ENCODE peak calls at places on chromosomes 12 and 14, in four cellular contexts. One of them, this sample, is unnamed.

GRCh38 chr12:124679533-124680371 is 112.3 kb upstream of the NCOR2 start:
- DNase-seq in left lung: peak; percentile 79
- DNase-seq in upper lobe of right lung: no peak
- DNase-seq in psoas muscle: peak; percentile 49
- DNase-seq in this sample: peak; percentile 67

GRCh38 chr12:9240776-9241175 is 32.6 kb upstream of the PZP start:
- DNase-seq in psoas muscle: no peak
- DNase-seq in left lung: no peak
- DNase-seq in upper lobe of right lung: no peak
- DNase-seq in this sample: no peak

GRCh38 chr14:75426332-75427125 is 1.3 kb upstream of the JDP2 start:
- DNase-seq in psoas muscle: no peak
- DNase-seq in upper lobe of right lung: no peak
- DNase-seq in left lung: no peak
- DNase-seq in this sample: no peak

GRCh38 chr14:103892247-103892646 is 36.0 kb upstream of the TDRD9 start:
- DNase-seq in upper lobe of right lung: no peak
- DNase-seq in left lung: no peak
- DNase-seq in psoas muscle: no peak
- DNase-seq in this sample: no peak

GRCh38 chr14:24863933-24864708 is 185.8 kb downstream of the STXBP6 start:
- DNase-seq in upper lobe of right lung: no peak
- DNase-seq in left lung: no peak
- DNase-seq in psoas muscle: no peak
- DNase-seq in this sample: no peak

GRCh38 chr12:96710127-96710745 is 196.8 kb upstream of the NEDD1 start:
- DNase-seq in psoas muscle: no peak
- DNase-seq in left lung: no peak
- DNase-seq in upper lobe of right lung: no peak
- DNase-seq in this sample: no peak

GRCh38 chr14:64706119-64706465 is 1.9 kb downstream of the PLEKHG3 start:
- DNase-seq in left lung: no peak
- DNase-seq in psoas muscle: no peak
- DNase-seq in upper lobe of right lung: no peak
- DNase-seq in this sample: no peak

GRCh38 chr12:47356129-47356622 is 276.4 kb upstream of the AMIGO2 start:
- DNase-seq in upper lobe of right lung: no peak
- DNase-seq in left lung: no peak
- DNase-seq in psoas muscle: no peak
- DNase-seq in this sample: no peak

GRCh38 chr12:124713436-124714082 is 146.1 kb upstream of the NCOR2 start:
- DNase-seq in psoas muscle: no peak
- DNase-seq in left lung: no peak
- DNase-seq in upper lobe of right lung: no peak
- DNase-seq in this sample: no peak

GRCh38 chr12:110234197-110235154 is 46.6 kb upstream of the ATP2A2 start:
- DNase-seq in left lung: no peak
- DNase-seq in psoas muscle: no peak
- DNase-seq in upper lobe of right lung: no peak
- DNase-seq in this sample: no peak

GRCh38 chr12:30913323-30913722 is 13.2 kb upstream of the TSPAN11 start:
- DNase-seq in left lung: no peak
- DNase-seq in psoas muscle: no peak
- DNase-seq in upper lobe of right lung: no peak
- DNase-seq in this sample: no peak

GRCh38 chr12:118050972-118051910 is 9.7 kb downstream of the WSB2 start:
- DNase-seq in upper lobe of right lung: no peak
- DNase-seq in left lung: no peak
- DNase-seq in psoas muscle: no peak
- DNase-seq in this sample: no peak

GRCh38 chr12:69885656-69886055 is 60.6 kb downstream of the MYRFL start:
- DNase-seq in left lung: no peak
- DNase-seq in upper lobe of right lung: no peak
- DNase-seq in psoas muscle: no peak
- DNase-seq in this sample: no peak
- TF ChIP-seq CTCF in left lung: no peak
- TF ChIP-seq CTCF in upper lobe of right lung: no peak
- TF ChIP-seq CTCF in psoas muscle: no peak
- TF ChIP-seq CTCF in this sample: no peak

GRCh38 chr12:105855691-105856405 is 282.9 kb downstream of the NUAK1 start:
- DNase-seq in left lung: no peak
- DNase-seq in psoas muscle: peak; percentile 28
- DNase-seq in upper lobe of right lung: no peak
- DNase-seq in this sample: no peak
- H3K4me1 ChIP-seq in left lung: no peaks in the 10 kb centered on the region
- H3K4me1 ChIP-seq in psoas muscle: peaks cover 10% of the 10 kb centered on the region
- H3K4me1 ChIP-seq in upper lobe of right lung: peaks cover 8% of the 10 kb centered on the region
- H3K4me1 ChIP-seq in this sample: peaks cover 16% of the 10 kb centered on the region

DNA sequence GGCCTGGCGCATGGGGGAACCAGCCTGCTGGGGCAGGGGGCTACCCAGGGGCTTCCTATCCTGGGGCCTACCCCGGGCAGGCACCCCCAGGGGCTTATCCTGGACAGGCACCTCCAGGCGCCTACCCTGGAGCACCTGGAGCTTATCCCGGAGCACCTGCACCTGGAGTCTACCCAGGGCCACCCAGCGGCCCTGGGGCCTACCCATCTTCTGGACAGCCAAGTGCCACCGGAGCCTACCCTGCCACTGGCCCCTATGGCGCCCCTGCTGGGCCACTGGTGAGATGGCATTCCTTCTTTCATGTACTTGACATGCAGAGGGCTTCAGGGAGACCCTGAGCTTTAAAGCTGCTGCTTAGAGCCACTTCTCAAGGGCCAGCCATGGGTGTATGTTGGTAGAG is 9.0 kb downstream of the LGALS3 start:
- DNase-seq in psoas muscle: no peak
- DNase-seq in left lung: no peak
- DNase-seq in upper lobe of right lung: no peak
- DNase-seq in this sample: no peak
- TF ChIP-seq CTCF in psoas muscle: no peak
- TF ChIP-seq CTCF in left lung: no peak
- TF ChIP-seq CTCF in upper lobe of right lung: no peak
- TF ChIP-seq CTCF in this sample: peak; percentile 16

DNA sequence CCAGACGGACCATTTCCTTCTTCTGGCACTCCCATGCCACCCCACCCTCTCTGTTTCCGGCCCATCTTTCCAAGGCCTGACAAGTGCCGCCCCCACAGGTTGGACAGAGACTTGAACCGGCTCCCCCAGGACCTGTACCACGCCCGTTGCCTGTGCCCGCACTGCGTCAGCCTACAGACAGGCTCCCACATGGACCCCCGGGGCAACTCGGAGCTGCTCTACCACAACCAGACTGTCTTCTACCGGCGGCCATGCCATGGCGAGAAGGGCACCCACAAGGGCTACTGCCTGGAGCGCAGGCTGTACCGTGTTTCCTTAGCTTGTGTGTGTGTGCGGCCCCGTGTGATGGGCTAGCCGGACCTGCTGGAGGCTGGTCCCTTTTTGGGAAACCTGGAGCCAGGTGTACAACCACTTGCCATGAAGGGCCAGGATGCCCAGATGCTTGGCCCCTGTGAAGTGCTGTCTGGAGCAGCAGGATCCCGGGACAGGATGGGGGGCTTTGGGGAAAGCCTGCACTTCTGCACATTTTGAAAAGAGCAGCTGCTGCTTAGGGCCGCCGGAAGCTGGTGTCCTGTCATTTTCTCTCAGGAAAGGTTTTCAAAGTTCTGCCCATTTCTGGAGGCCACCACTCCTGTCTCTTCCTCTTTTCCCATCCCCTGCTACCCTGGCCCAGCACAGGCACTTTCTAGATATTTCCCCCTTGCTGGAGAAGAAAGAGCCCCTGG is 1.2 kb upstream of the CMTM5 start:
- DNase-seq in upper lobe of right lung: no peak
- DNase-seq in psoas muscle: no peak
- DNase-seq in left lung: no peak
- DNase-seq in this sample: no peak
- H3K4me1 ChIP-seq in upper lobe of right lung: no peaks in the 10 kb centered on the region
- H3K4me1 ChIP-seq in psoas muscle: no peaks in the 10 kb centered on the region
- H3K4me1 ChIP-seq in left lung: no peaks in the 10 kb centered on the region
- H3K4me1 ChIP-seq in this sample: peaks cover 17% of the 10 kb centered on the region

GRCh38 chr12:114368685-114369084 is 37.3 kb downstream of the TBX5 start:
- DNase-seq in psoas muscle: peak; percentile 19
- DNase-seq in left lung: no peak
- DNase-seq in upper lobe of right lung: no peak
- DNase-seq in this sample: no peak

GRCh38 chr12:114371733-114372132 is 34.2 kb downstream of the TBX5 start:
- DNase-seq in upper lobe of right lung: no peak
- DNase-seq in left lung: no peak
- DNase-seq in psoas muscle: no peak
- DNase-seq in this sample: no peak

GRCh38 chr12:114369088-114369487 is 36.9 kb downstream of the TBX5 start:
- DNase-seq in psoas muscle: no peak
- DNase-seq in left lung: no peak
- DNase-seq in upper lobe of right lung: no peak
- DNase-seq in this sample: no peak

DNA sequence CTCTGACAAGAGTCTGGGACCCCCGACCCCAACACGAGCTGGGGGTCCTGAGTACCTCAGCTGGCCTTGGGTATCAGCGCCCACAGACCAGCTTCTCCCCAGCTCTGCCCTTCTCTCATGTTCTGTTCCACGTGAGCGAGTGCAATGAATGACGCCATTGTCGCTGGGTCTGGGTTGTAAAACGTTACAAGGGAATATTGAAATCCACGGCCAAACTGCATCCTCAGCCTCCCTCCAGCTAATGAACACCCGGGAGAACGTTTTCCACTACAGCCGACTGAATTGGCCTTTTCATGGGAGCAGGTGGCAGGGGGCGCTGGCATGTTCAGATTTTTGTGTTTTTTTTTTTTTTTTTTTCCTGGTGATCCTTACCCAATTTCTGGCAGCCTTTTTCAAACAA is 34.7 kb downstream of the TBX5 start:
- DNase-seq in upper lobe of right lung: no peak
- DNase-seq in left lung: no peak
- DNase-seq in psoas muscle: no peak
- DNase-seq in this sample: no peak
- TF ChIP-seq CTCF in upper lobe of right lung: no peak
- TF ChIP-seq CTCF in left lung: no peak
- TF ChIP-seq CTCF in psoas muscle: no peak
- TF ChIP-seq CTCF in this sample: no peak

GRCh38 chr12:68454855-68455254 is 122.7 kb upstream of the MDM1 start:
- DNase-seq in left lung: no peak
- DNase-seq in upper lobe of right lung: no peak
- DNase-seq in psoas muscle: no peak
- DNase-seq in this sample: no peak

GRCh38 chr12:68453876-68454275 is 121.7 kb upstream of the MDM1 start:
- DNase-seq in upper lobe of right lung: no peak
- DNase-seq in psoas muscle: no peak
- DNase-seq in left lung: no peak
- DNase-seq in this sample: no peak

GRCh38 chr12:68451261-68452091 is 119.3 kb upstream of the MDM1 start:
- DNase-seq in upper lobe of right lung: no peak
- DNase-seq in left lung: peak; percentile 36
- DNase-seq in psoas muscle: peak; percentile 26
- DNase-seq in this sample: peak; percentile 15

GRCh38 chr12:68453278-68453677 is 121.1 kb upstream of the MDM1 start:
- DNase-seq in upper lobe of right lung: no peak
- DNase-seq in psoas muscle: no peak
- DNase-seq in left lung: no peak
- DNase-seq in this sample: no peak

DNA sequence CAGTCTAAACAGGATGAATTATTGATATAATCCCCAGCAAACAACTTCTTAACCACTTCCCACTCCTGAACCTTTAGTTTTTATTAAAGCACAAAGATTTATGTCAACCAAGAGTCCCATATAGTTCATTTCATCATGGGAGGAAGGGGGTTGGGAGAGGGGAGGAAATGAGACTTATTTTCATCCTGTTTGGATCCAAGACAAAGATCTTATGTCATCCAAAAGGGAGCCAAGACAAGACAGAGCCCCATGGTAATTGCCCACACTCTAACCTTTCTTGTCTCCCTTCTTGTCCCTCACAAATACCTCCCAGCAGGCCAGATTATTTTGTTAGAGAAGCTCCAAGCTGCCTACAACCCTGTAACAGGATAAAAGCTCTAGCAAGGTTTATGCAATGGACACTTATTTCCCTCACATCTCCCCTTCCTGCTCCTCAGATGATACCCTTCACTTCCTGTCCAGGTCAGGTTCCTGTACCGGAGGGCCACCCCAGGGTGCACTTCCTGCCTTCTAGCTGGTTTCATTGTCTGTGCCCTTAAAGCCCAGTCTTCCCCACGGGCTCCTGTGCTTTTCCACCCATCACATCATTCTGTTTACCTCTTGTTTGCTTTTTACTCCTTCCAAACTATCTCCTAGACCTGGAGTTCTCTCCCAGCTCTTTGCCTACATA is 123.6 kb upstream of the MDM1 start:
- DNase-seq in left lung: no peak
- DNase-seq in psoas muscle: no peak
- DNase-seq in upper lobe of right lung: no peak
- DNase-seq in this sample: no peak
- H3K4me1 ChIP-seq in left lung: peaks cover 50% of the 10 kb centered on the region
- H3K4me1 ChIP-seq in psoas muscle: peaks cover 26% of the 10 kb centered on the region
- H3K4me1 ChIP-seq in upper lobe of right lung: peaks cover 35% of the 10 kb centered on the region
- H3K4me1 ChIP-seq in this sample: peaks cover 45% of the 10 kb centered on the region

GRCh38 chr14:88439088-88439487 is 53.6 kb downstream of the SPATA7 start:
- DNase-seq in upper lobe of right lung: no peak
- DNase-seq in left lung: no peak
- DNase-seq in psoas muscle: no peak
- DNase-seq in this sample: no peak
- TF ChIP-seq CTCF in upper lobe of right lung: no peak
- TF ChIP-seq CTCF in left lung: no peak
- TF ChIP-seq CTCF in psoas muscle: no peak
- TF ChIP-seq CTCF in this sample: no peak

This sample was measured in left ventricle myocardium inferior.